ENCODE peak calls at places on chromosomes 11 and 22, in eight cellular contexts. L is pancreas; R is suprapubic skin; V is neural progenitor cell; N is NCI-H146; G is BJ; K is AG09319; U is stimulated activated CD8-positive, alpha-beta memory T cell treated with anti-CD3 and anti-CD28 coated beads, Interleukin-12 subunit alpha, Interleukin-12 subunit beta, amount 100 ng/mL, for 4 hours. B is an unnamed sample.

GRCh38 chr22:23225724-23226496 is 45.6 kb downstream of the BCR start:
- DNase-seq in L (no peak), R (no peak), V (no peak), N (no peak), G (no peak), K (no peak), U (no peak), B (peak; percentile 40)

GRCh38 chr11:71269603-71270511 is 17.5 kb upstream of the SHANK2 start:
- DNase-seq in L (no peak), R (peak; percentile 62), V (no peak), N (no peak), G (no peak), K (no peak), U (no peak), B (no peak)

GRCh38 chr11:120881591-120881990 is 142.3 kb upstream of the TBCEL start:
- DNase-seq in L (no peak), R (no peak), V (no peak), N (no peak), G (no peak), K (no peak), U (no peak), B (no peak)

GRCh38 chr11:11621881-11622706 is at the start of gene GALNT18:
- DNase-seq in L (peak; percentile 90), R (peak; percentile 92), V (peak; percentile 98), N (peak; percentile 93), G (peak; percentile 44), K (peak; percentile 81), U (peak; percentile 33), B (peak; percentile 85)

GRCh38 chr11:47714554-47715081 is 551 bp downstream of the AGBL2 start:
- DNase-seq in L (no peak), R (no peak), V (peak; percentile 6), N (peak; percentile 61), G (no peak), K (no peak), U (no peak), B (no peak)

GRCh38 chr11:64643927-64644326 is 52.9 kb downstream of the SLC22A12 start:
- DNase-seq in L (no peak), R (no peak), V (no peak), N (no peak), G (no peak), K (no peak), U (no peak), B (no peak)

GRCh38 chr22:41526802-41527799 is 17.2 kb downstream of the POLR3H start:
- DNase-seq in L (no peak), R (peak; percentile 79), V (peak; percentile 47), N (peak; percentile 5), G (no peak), K (no peak), U (peak; percentile 46), B (no peak)

GRCh38 chr22:48630444-48630777 is 1197.3 kb downstream of the BRD1 start:
- DNase-seq in L (no peak), R (no peak), V (peak; percentile 18), N (peak; percentile 97), G (no peak), K (no peak), U (no peak), B (no peak)

GRCh38 chr11:108624196-108624925 is 30.8 kb upstream of the EXPH5 start:
- DNase-seq in L (no peak), R (no peak), V (no peak), N (no peak), G (no peak), K (no peak), U (no peak), B (no peak)

GRCh38 chr11:105371311-105371710 is 231.7 kb upstream of the CARD18 start:
- DNase-seq in L (no peak), R (no peak), V (no peak), N (no peak), G (no peak), K (no peak), U (no peak), B (no peak)

GRCh38 chr11:75547617-75548054 is 14.4 kb upstream of the SERPINH1 start:
- DNase-seq in L (peak; percentile 36), R (no peak), V (peak; percentile 88), N (peak; percentile 74), G (no peak), K (no peak), U (no peak), B (peak; percentile 43)